ENCODE peak calls at places on chromosomes 6 and 20, in five cellular contexts. Z is H1, V is H9, I is neuronal stem cell, J is mesenchymal stem cell. E is an unnamed sample.

GRCh38 chr20:51195990-51196389 is 173.1 kb upstream of the KCNG1 start:
- DNase-seq in J (no peak), Z (no peak), V (no peak), I (no peak), E (no peak)

GRCh38 chr6:150631283-150631981 is 31.7 kb downstream of the PLEKHG1 start:
- DNase-seq in Z (no peak), V (no peak), J (no peak), I (no peak), E (no peak)

GRCh38 chr6:90583179-90583578 is 3.7 kb downstream of the MAP3K7 start:
- DNase-seq in Z (no peak), J (peak), I (no peak), V (no peak), E (no peak)

GRCh38 chr6:28383235-28384142 is 16.1 kb downstream of the ZSCAN12 start:
- DNase-seq in V (peak), J (peak), Z (peak), I (peak), E (peak)

GRCh38 chr6:11778042-11778441 is 561 bp downstream of the ADTRP start:
- DNase-seq in J (no peak), I (no peak), Z (no peak), V (no peak), E (no peak)

GRCh38 chr20:47876348-47877056 is 91.2 kb upstream of the SULF2 start:
- DNase-seq in V (no peak), Z (no peak), I (no peak), J (peak), E (no peak)

GRCh38 chr20:32681175-32682084 is 7.7 kb upstream of the C20orf203 start:
- DNase-seq in J (peak), V (peak), Z (peak), I (no peak), E (peak)

GRCh38 chr20:1844723-1845523 is 50.3 kb upstream of the SIRPA start:
- DNase-seq in Z (no peak), V (no peak), J (peak), I (no peak), E (peak)

GRCh38 chr20:62156592-62157386 is 13.2 kb downstream of the SS18L1 start:
- DNase-seq in Z (peak), V (peak), I (no peak), J (peak), E (no peak)

GRCh38 chr20:36465109-36466080 is 75.9 kb upstream of the MYL9 start:
- DNase-seq in I (no peak), J (peak), V (peak), Z (no peak), E (peak)

GRCh38 chr6:137134483-137134882 is 39.0 kb downstream of the IL22RA2 start:
- DNase-seq in Z (no peak), I (no peak), J (no peak), V (no peak), E (no peak)

GRCh38 chr6:38510205-38510604 is 129.5 kb downstream of the BTBD9 start:
- DNase-seq in I (no peak), J (no peak), Z (no peak), V (no peak), E (no peak)

GRCh38 chr20:14193885-14194284 is 143.5 kb downstream of the FLRT3 start:
- DNase-seq in J (no peak), V (no peak), I (no peak), Z (no peak), E (no peak)

GRCh38 chr6:43786664-43787329 is 16.8 kb downstream of the VEGFA start:
- DNase-seq in V (no peak), I (no peak), Z (no peak), J (no peak), E (no peak)

GRCh38 chr20:49882171-49882970 is 33.0 kb downstream of the SPATA2 start:
- DNase-seq in Z (no peak), V (no peak), J (no peak), I (no peak), E (no peak)

GRCh38 chr6:18359237-18359885 is 27.8 kb upstream of the RNF144B start:
- DNase-seq in V (no peak), Z (no peak), I (no peak), J (no peak), E (no peak)

GRCh38 chr6:108968746-108969316 is 120.6 kb downstream of the ARMC2 start:
- DNase-seq in I (no peak), J (no peak), Z (no peak), V (no peak), E (peak)

GRCh38 chr20:50271674-50272412 is 81.2 kb downstream of the CEBPB start:
- DNase-seq in J (no peak), Z (no peak), V (no peak), I (no peak), E (no peak)

GRCh38 chr6:109783245-109783990 is 92.3 kb downstream of the FIG4 start:
- DNase-seq in J (no peak), I (no peak), Z (peak), V (peak), E (peak)

GRCh38 chr6:132132911-132133639 is 181.9 kb upstream of the CCN2 start:
- DNase-seq in V (no peak), J (peak), I (no peak), Z (no peak), E (peak)

GRCh38 chr6:147203311-147204059 is 732 bp upstream of the STXBP5 start:
- DNase-seq in J (peak), Z (peak), V (peak), I (peak), E (peak)

GRCh38 chr6:24060982-24061754 is 64.8 kb upstream of the NRSN1 start:
- DNase-seq in I (no peak), V (no peak), J (no peak), Z (no peak), E (no peak)

GRCh38 chr6:18053071-18053475 is 65.6 kb upstream of the KIF13A start:
- DNase-seq in Z (no peak), V (no peak), J (peak), I (no peak), E (peak)

GRCh38 chr6:169905041-169905807 is 153.8 kb downstream of the ERMARD start:
- DNase-seq in Z (no peak), I (no peak), V (no peak), J (peak), E (no peak)

GRCh38 chr6:169907419-169908115 is 156.1 kb downstream of the ERMARD start:
- DNase-seq in I (no peak), V (no peak), J (no peak), Z (no peak), E (no peak)

GRCh38 chr6:169906004-169906740 is 154.8 kb downstream of the ERMARD start:
- DNase-seq in Z (no peak), I (peak), J (no peak), V (no peak), E (no peak)

GRCh38 chr6:169908403-169908933 is 157.0 kb downstream of the ERMARD start:
- DNase-seq in Z (no peak), V (no peak), J (no peak), I (no peak), E (no peak)

DNA sequence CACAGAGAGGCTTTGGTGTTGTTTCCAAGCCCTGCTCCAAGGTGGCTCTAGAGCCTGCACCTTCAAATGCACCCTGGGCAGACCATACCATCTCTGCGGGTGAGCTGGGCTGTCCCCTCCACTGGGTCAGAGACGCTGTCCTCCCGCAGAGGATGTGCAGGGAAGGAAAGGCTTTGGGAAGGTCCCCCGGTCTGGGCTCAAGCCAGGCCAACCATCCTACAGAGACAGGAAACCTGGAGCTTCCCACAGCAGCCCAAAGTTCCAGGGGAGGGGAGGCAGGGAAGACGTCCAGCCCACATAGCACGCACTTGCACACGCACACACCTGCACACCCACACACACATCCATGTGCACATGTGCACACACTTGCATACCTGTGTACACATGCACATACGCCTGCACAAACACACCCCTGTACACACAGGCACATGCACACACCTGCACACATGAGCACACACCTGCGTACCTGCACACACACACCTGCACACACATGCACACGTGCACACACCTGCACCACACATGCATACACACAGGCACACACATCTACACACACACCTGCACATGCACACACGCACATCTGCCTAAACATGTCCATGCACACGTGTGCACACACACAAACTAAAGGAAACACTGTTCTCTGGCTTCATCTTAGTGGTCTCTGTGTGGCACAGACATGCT is 155.5 kb downstream of the ERMARD start:
- DNase-seq in V (no peak), I (no peak), Z (no peak), J (no peak), E (no peak)
- H2BK12ac ChIP-seq in V (no peak), I (peak), Z (no peak), J (no peak), E (no peak)

GRCh38 chr20:5658897-5659296 is 91.3 kb upstream of the SHLD1 start:
- DNase-seq in I (peak), V (no peak), Z (no peak), J (peak), E (peak)

GRCh38 chr20:5663396-5663795 is 86.8 kb upstream of the SHLD1 start:
- DNase-seq in V (no peak), J (peak), Z (no peak), I (no peak), E (no peak)

GRCh38 chr20:5665417-5665816 is 84.8 kb upstream of the SHLD1 start:
- DNase-seq in J (no peak), Z (no peak), I (no peak), V (no peak), E (no peak)

GRCh38 chr20:5660346-5660745 is 89.9 kb upstream of the SHLD1 start:
- DNase-seq in Z (no peak), I (no peak), V (no peak), J (peak), E (no peak)

GRCh38 chr20:5662769-5663168 is 87.4 kb upstream of the SHLD1 start:
- DNase-seq in I (no peak), J (no peak), Z (no peak), V (no peak), E (no peak)
- H3K14ac ChIP-seq in I (no peak), J (peak), Z (no peak), V (no peak), E (no peak)

GRCh38 chr6:31794866-31795615 is 511 bp downstream of the VARS1 start:
- DNase-seq in V (no peak), J (peak), I (peak), Z (no peak), E (peak)
- H3K23ac ChIP-seq in V (no peak), J (peak), I (peak), Z (no peak), E (no peak)

GRCh38 chr20:20338133-20338730 is 29.7 kb upstream of the INSM1 start:
- DNase-seq in Z (no peak), V (no peak), I (no peak), J (no peak), E (no peak)

GRCh38 chr20:20333866-20334265 is 34.0 kb upstream of the INSM1 start:
- DNase-seq in Z (no peak), I (no peak), V (no peak), J (no peak), E (no peak)

GRCh38 chr20:20329564-20329963 is 38.3 kb upstream of the INSM1 start:
- DNase-seq in J (no peak), Z (no peak), V (no peak), I (no peak), E (no peak)

GRCh38 chr20:20331796-20332195 is 36.1 kb upstream of the INSM1 start:
- DNase-seq in I (no peak), J (no peak), V (no peak), Z (no peak), E (no peak)

GRCh38 chr20:20334489-20334888 is 33.4 kb upstream of the INSM1 start:
- DNase-seq in V (no peak), I (no peak), J (no peak), Z (no peak), E (no peak)
- H2BK12ac ChIP-seq in V (no peak), I (no peak), J (no peak), Z (no peak), E (no peak)

DNA sequence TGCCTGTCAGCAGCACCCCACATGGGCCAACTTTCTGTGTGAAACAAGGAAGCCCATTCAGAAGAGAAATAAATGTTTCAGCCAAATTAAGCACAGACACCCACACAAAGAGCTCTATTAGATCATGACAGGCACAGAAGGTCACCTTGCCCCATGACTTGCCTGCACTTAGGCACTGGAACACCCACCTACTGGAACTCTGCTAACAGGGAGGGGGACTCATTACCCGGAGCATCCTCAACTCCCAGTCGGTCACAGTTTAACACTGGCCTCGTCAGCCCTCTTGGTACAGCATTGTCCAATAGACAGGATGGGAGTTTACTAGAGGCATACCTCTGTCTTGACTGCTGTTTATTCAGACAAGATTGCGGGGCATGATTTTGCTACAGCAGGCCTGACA is 31.8 kb downstream of the GFOD1 start:
- DNase-seq in V (no peak), Z (no peak), J (no peak), I (no peak), E (no peak)
- H3K14ac ChIP-seq in V (no peak), Z (no peak), J (no peak), I (no peak), E (no peak)

GRCh38 chr20:33992145-33992922 is 1.4 kb upstream of the RALY start:
- DNase-seq in Z (no peak), I (no peak), J (no peak), V (no peak), E (peak)

GRCh38 chr20:33994624-33994913 is 858 bp downstream of the RALY start:
- DNase-seq in I (no peak), V (no peak), J (no peak), Z (no peak), E (no peak)

GRCh38 chr20:33993800-33994623 is at the start of gene RALY:
- DNase-seq in V (peak), I (peak), Z (peak), J (peak), E (peak)

GRCh38 chr20:33991498-33991897 is 2.2 kb upstream of the RALY start:
- DNase-seq in Z (no peak), V (no peak), J (no peak), I (no peak), E (no peak)

GRCh38 chr20:33992923-33993799 is 550 bp upstream of the RALY start:
- DNase-seq in I (peak), J (peak), V (peak), Z (peak), E (peak)
- H3K23ac ChIP-seq in I (peak), J (no peak), V (no peak), Z (no peak), E (no peak)

GRCh38 chr6:3206339-3207015 is 21.0 kb downstream of the TUBB2B start:
- DNase-seq in J (no peak), V (no peak), I (no peak), Z (no peak), E (peak)

GRCh38 chr6:3202999-3203696 is 24.3 kb downstream of the TUBB2B start:
- DNase-seq in I (no peak), Z (no peak), J (peak), V (no peak), E (peak)

GRCh38 chr6:3208096-3208774 is 19.2 kb downstream of the TUBB2B start:
- DNase-seq in Z (no peak), J (peak), V (no peak), I (no peak), E (peak)

GRCh38 chr6:3204921-3205320 is 22.5 kb downstream of the TUBB2B start:
- DNase-seq in Z (no peak), V (no peak), J (no peak), I (no peak), E (peak)

GRCh38 chr6:3205913-3206312 is 21.5 kb downstream of the TUBB2B start:
- DNase-seq in Z (no peak), I (no peak), V (no peak), J (peak), E (peak)
- H2BK12ac ChIP-seq in Z (no peak), I (no peak), V (no peak), J (no peak), E (peak)

GRCh38 chr20:44642203-44643153 is 9.0 kb downstream of the ADA start:
- DNase-seq in I (no peak), Z (peak), J (peak), V (peak), E (peak)
- H3K14ac ChIP-seq in I (no peak), Z (no peak), J (peak), V (peak), E (peak)

GRCh38 chr6:145043926-145044500 is 691.3 kb downstream of the EPM2A start:
- DNase-seq in Z (no peak), J (no peak), V (no peak), I (no peak), E (no peak)
- H3K23ac ChIP-seq in Z (no peak), J (no peak), V (no peak), I (no peak), E (no peak)

DNA sequence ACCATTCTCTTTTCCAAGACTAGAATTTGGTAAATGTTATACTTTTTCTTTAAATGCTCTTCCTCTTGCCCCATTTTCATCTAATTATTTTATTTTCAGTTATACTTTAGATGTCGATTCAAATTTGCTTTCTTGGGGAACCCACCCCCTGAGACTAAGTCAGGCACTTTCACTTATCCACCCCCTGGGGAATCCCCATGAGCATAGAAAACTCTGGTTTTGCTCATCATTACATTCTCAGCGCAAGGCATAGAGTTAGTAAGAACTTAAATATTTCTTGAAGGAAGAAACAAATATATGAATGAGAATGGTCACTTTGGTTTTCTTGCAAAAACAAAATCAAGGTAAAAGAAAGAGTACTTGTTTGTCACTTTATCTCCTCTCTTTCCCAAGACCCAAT is 25.1 kb upstream of the HSF2 start:
- DNase-seq in J (no peak), Z (no peak), I (no peak), V (no peak), E (no peak)
- H2BK12ac ChIP-seq in J (no peak), Z (no peak), I (no peak), V (no peak), E (no peak)